ENCODE peak calls at places on chromosomes 13 and 19, in four cellular contexts. N, S, T and X are unnamed samples.

GRCh38 chr13:37914781-37915391 is 45.3 kb upstream of the TRPC4 start:
- DNase-seq in S (no peak), T (no peak), N (no peak), X (no peak)

GRCh38 chr13:70816853-70817252 is 708.6 kb upstream of the KLHL1 start:
- DNase-seq in T (no peak), N (no peak), S (no peak), X (no peak)

GRCh38 chr13:60265566-60265965 is 101.8 kb upstream of the DIAPH3 start:
- DNase-seq in N (no peak), T (no peak), S (no peak), X (no peak)

GRCh38 chr13:28316129-28316528 is 177.8 kb downstream of the PAN3 start:
- DNase-seq in T (no peak), N (no peak), S (no peak), X (no peak)

GRCh38 chr13:41613984-41614581 is 156.7 kb downstream of the RGCC start:
- DNase-seq in T (no peak), N (no peak), S (no peak), X (no peak)

GRCh38 chr19:2385053-2385721 is 25.1 kb downstream of the TMPRSS9 start:
- DNase-seq in T (no peak), N (no peak), S (no peak), X (no peak)

GRCh38 chr13:44757671-44758070 is 181.5 kb upstream of the TSC22D1 start:
- DNase-seq in N (no peak), S (no peak), T (no peak), X (no peak)

GRCh38 chr13:53250272-53250875 is 221.8 kb downstream of the OLFM4 start:
- DNase-seq in N (no peak), T (no peak), S (no peak), X (no peak)

GRCh38 chr19:10194500-10195198 is at the start of gene DNMT1:
- DNase-seq in S (peak; percentile 89), N (peak; percentile 94), T (peak; percentile 96), X (peak; percentile 99)

GRCh38 chr19:32168111-32168510 is 177.3 kb upstream of the ZNF507 start:
- DNase-seq in N (no peak), T (no peak), S (no peak), X (no peak)

GRCh38 chr19:20367811-20368294 is 197.7 kb downstream of the ZNF737 start:
- DNase-seq in S (no peak), N (no peak), T (no peak), X (no peak)

GRCh38 chr13:64248371-64249065 is 2832.9 kb upstream of the PCDH20 start:
- DNase-seq in N (no peak), S (no peak), T (no peak), X (no peak)

GRCh38 chr13:71830736-71831135 is 36.3 kb downstream of the DACH1 start:
- DNase-seq in S (no peak), T (no peak), N (no peak), X (no peak)

GRCh38 chr13:36915891-36916640 is 4.0 kb downstream of the SMAD9 start:
- DNase-seq in S (no peak), T (no peak), N (no peak), X (no peak)

GRCh38 chr19:32233091-32233490 is 112.3 kb upstream of the ZNF507 start:
- DNase-seq in N (no peak), S (no peak), T (no peak), X (no peak)

GRCh38 chr19:35098413-35099049 is 17.1 kb upstream of the FXYD3 start:
- DNase-seq in S (no peak), N (no peak), T (no peak), X (no peak)

GRCh38 chr19:2549701-2550191 is 73.8 kb downstream of the GADD45B start:
- DNase-seq in S (no peak), T (no peak), N (no peak), X (no peak)

GRCh38 chr19:55678121-55678671 is 3.2 kb downstream of the EPN1 start:
- DNase-seq in S (no peak), T (no peak), N (no peak), X (no peak)

GRCh38 chr19:35392742-35393350 is 22.0 kb downstream of the GPR42 start:
- DNase-seq in S (no peak), T (no peak), N (no peak), X (no peak)

GRCh38 chr13:58994077-58994476 is 1169.7 kb downstream of the DIAPH3 start:
- DNase-seq in S (no peak), N (no peak), T (no peak), X (no peak)

GRCh38 chr13:19860884-19861655 is 2.4 kb downstream of the ZMYM5 start:
- DNase-seq in T (no peak), N (no peak), S (no peak), X (no peak)

GRCh38 chr13:44465318-44465717 is 91.7 kb downstream of the SERP2 start:
- DNase-seq in S (no peak), T (no peak), N (no peak), X (no peak)

GRCh38 chr19:32570081-32570785 is 10.8 kb upstream of the PDCD5 start:
- DNase-seq in N (peak; percentile 25), S (no peak), T (no peak), X (peak; percentile 15)

GRCh38 chr13:52845766-52846566 is 2.5 kb downstream of the PCDH8 start:
- DNase-seq in S (no peak), T (peak; percentile 12), N (no peak), X (no peak)

GRCh38 chr13:99977334-99977911 is 4.2 kb upstream of the ZIC2 start:
- DNase-seq in N (no peak), T (no peak), S (no peak), X (no peak)

GRCh38 chr13:100274942-100275506 is 186.1 kb downstream of the PCCA start:
- DNase-seq in T (no peak), N (no peak), S (no peak), X (no peak)

GRCh38 chr13:23488442-23488841 is 54.9 kb upstream of the SACS start:
- DNase-seq in T (no peak), S (no peak), N (no peak), X (no peak)

GRCh38 chr19:12837225-12837624 is 1.1 kb upstream of the MAST1 start:
- DNase-seq in T (no peak), S (no peak), N (no peak), X (no peak)

GRCh38 chr19:43618921-43619261 is 538 bp downstream of the ZNF428 start:
- DNase-seq in N (no peak), S (no peak), T (peak; percentile 24), X (peak; percentile 74)

GRCh38 chr19:18594824-18595373 is 6.3 kb downstream of the REX1BD start:
- DNase-seq in T (no peak), N (no peak), S (no peak), X (no peak)

GRCh38 chr19:16027528-16027927 is 48.8 kb upstream of the TPM4 start:
- DNase-seq in S (no peak), N (no peak), T (no peak), X (no peak)

GRCh38 chr13:30173301-30173605 is 134.1 kb downstream of the KATNAL1 start:
- DNase-seq in S (no peak), N (no peak), T (no peak), X (no peak)

GRCh38 chr19:10112895-10113591 is 1.6 kb downstream of the P2RY11 start:
- DNase-seq in N (no peak), S (no peak), T (peak; percentile 70), X (no peak)

GRCh38 chr13:46575843-46576242 is 22.9 kb downstream of the LRCH1 start:
- DNase-seq in N (no peak), T (no peak), S (no peak), X (no peak)